ENCODE peak calls at places on chromosomes 5 and 9, in nine cellular contexts. M is RWPE1; N is MM.1S; P is CD8-positive, alpha-beta memory T cell; C is psoas muscle; E is neural progenitor cell; D is CD8-positive, alpha-beta T cell; Y is effector memory CD4-positive, alpha-beta T cell; J is tibial artery. Q is an unnamed sample.

GRCh38 chr5:16957305-16958165 is 21.4 kb upstream of the MYO10 start:
- DNase-seq in D (no peak), E (no peak), P (no peak), Y (no peak), M (peak; percentile 67), N (no peak), J (no peak), C (no peak), Q (no peak)

GRCh38 chr5:141508440-141508807 is 19.5 kb downstream of the PCDHGC5 start:
- DNase-seq in N (no peak), J (no peak), P (no peak), E (no peak), M (no peak), C (no peak), Y (no peak), D (no peak), Q (no peak)

GRCh38 chr5:171762016-171762415 is 23.6 kb upstream of the SMIM23 start:
- DNase-seq in P (no peak), N (no peak), E (no peak), C (no peak), Y (no peak), J (peak; percentile 29), M (no peak), D (no peak), Q (no peak)

GRCh38 chr9:111833941-111834340 is 39.2 kb upstream of the SHOC1 start:
- DNase-seq in M (no peak), C (no peak), P (no peak), Y (no peak), E (no peak), J (no peak), D (no peak), N (no peak), Q (no peak)

GRCh38 chr9:5557606-5558587 is 47.6 kb downstream of the PDCD1LG2 start:
- DNase-seq in M (no peak), D (peak; percentile 39), J (peak; percentile 79), Y (peak; percentile 51), N (peak; percentile 57), C (no peak), E (peak; percentile 9), P (peak; percentile 57), Q (no peak)

GRCh38 chr5:144309265-144309664 is 138.6 kb downstream of the KCTD16 start:
- DNase-seq in E (no peak), P (no peak), Y (no peak), D (no peak), J (no peak), C (no peak), N (no peak), M (no peak), Q (no peak)

GRCh38 chr9:129836342-129837007 is 1.2 kb downstream of the USP20 start:
- DNase-seq in N (no peak), P (peak; percentile 28), Y (no peak), M (no peak), D (no peak), J (no peak), E (peak; percentile 11), C (no peak), Q (no peak)

GRCh38 chr5:177457239-177458121 is 10.9 kb downstream of the PRR7 start:
- DNase-seq in Y (peak; percentile 33), M (peak; percentile 99), J (peak; percentile 94), P (peak; percentile 54), D (no peak), E (peak; percentile 99), N (peak; percentile 96), C (peak; percentile 90), Q (peak; percentile 61)

GRCh38 chr5:72846483-72846882 is 30.0 kb downstream of the TNPO1 start:
- DNase-seq in C (no peak), N (no peak), D (no peak), E (no peak), J (no peak), Y (no peak), P (no peak), M (no peak), Q (no peak)

GRCh38 chr5:139796061-139796806 is 626 bp downstream of the PSD2 start:
- DNase-seq in N (no peak), M (no peak), D (no peak), C (peak; percentile 48), E (peak; percentile 75), Y (no peak), J (no peak), P (no peak), Q (peak; percentile 20)

GRCh38 chr5:19855453-19855852 is 132.5 kb downstream of the CDH18 start:
- DNase-seq in J (no peak), D (no peak), N (no peak), E (no peak), C (no peak), Y (no peak), P (no peak), M (no peak), Q (no peak)

GRCh38 chr9:86788456-86788855 is 158.8 kb downstream of the GAS1 start:
- DNase-seq in P (no peak), C (no peak), E (no peak), Y (no peak), M (no peak), D (no peak), N (no peak), J (no peak), Q (no peak)

GRCh38 chr5:159091051-159091450 is 8.7 kb downstream of the EBF1 start:
- DNase-seq in D (no peak), M (no peak), Y (no peak), C (no peak), J (no peak), E (no peak), N (no peak), P (no peak), Q (no peak)

GRCh38 chr5:38551020-38552017 is 5.1 kb downstream of the LIFR start:
- DNase-seq in M (peak; percentile 46), J (no peak), P (no peak), E (peak; percentile 72), N (peak; percentile 33), D (no peak), C (no peak), Y (no peak), Q (no peak)

GRCh38 chr5:100517301-100517974 is 17.7 kb upstream of the FAM174A start:
- DNase-seq in Y (no peak), M (peak; percentile 34), P (no peak), E (no peak), J (no peak), N (peak; percentile 95), C (no peak), D (no peak), Q (peak; percentile 1)

GRCh38 chr5:32275421-32275765 is 37.3 kb downstream of the MTMR12 start:
- DNase-seq in M (no peak), E (no peak), Y (no peak), N (no peak), D (no peak), J (no peak), P (no peak), C (no peak), Q (no peak)
- H3K27ac ChIP-seq in M (no peak overlapping the region), E (no peak overlapping the region), Y (no peak overlapping the region), N (no peak overlapping the region), D (no peak overlapping the region), J (no peak overlapping the region), P (no peak overlapping the region), C (peak overlapping the region; percentile 69), Q (no peak overlapping the region)

GRCh38 chr9:131633491-131634031 is 88.2 kb downstream of the PRRT1B start:
- DNase-seq in N (no peak), P (no peak), J (no peak), D (no peak), C (no peak), M (peak; percentile 97), E (no peak), Y (no peak), Q (no peak)

GRCh38 chr9:131639771-131640437 is 94.6 kb downstream of the PRRT1B start:
- DNase-seq in M (peak; percentile 54), J (no peak), N (no peak), P (no peak), Y (no peak), C (no peak), D (no peak), E (peak; percentile 50), Q (no peak)

GRCh38 chr9:131635285-131635684 is 90.0 kb downstream of the PRRT1B start:
- DNase-seq in E (peak; percentile 26), M (peak; percentile 99), D (peak; percentile 57), Y (peak; percentile 75), P (peak; percentile 50), C (peak; percentile 84), J (peak; percentile 93), N (no peak), Q (no peak)

GRCh38 chr9:131635912-131636311 is 90.6 kb downstream of the PRRT1B start:
- DNase-seq in P (no peak), Y (no peak), M (no peak), N (no peak), C (no peak), J (no peak), D (no peak), E (no peak), Q (no peak)

GRCh38 chr9:131636593-131636992 is 91.3 kb downstream of the PRRT1B start:
- DNase-seq in M (no peak), Y (no peak), C (no peak), E (no peak), N (no peak), P (no peak), D (no peak), J (no peak), Q (no peak)
- H3K27ac ChIP-seq in M (peak overlapping the region; percentile 64), Y (peak overlapping the region; percentile 76), C (peak overlapping the region; percentile 72), E (no peak overlapping the region), N (no peak overlapping the region), P (peak overlapping the region; percentile 55), D (no peak overlapping the region), J (no peak overlapping the region), Q (no peak overlapping the region)

DNA sequence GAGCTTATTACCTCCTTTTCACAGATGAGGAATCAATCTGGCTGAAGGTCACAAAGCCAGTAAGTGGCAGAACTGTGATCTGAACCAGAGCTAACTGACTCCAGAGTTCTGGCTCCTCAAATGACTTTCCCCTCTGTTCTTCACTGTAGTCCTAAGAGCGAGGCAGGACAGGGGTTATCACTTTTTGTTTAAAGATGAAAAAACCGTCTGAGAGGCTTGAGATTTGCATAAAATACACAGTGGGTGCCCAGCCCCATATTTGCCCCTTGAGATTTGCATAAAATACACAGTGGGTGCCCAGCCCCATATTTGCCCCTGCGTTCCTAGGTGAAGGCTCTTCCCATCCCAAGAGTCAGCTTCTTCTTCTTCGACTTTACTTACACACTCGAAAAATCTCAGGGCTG is 667 bp downstream of the FBXO10 start:
- DNase-seq in P (no peak), Y (no peak), J (no peak), C (no peak), M (no peak), E (peak; percentile 51), N (peak; percentile 27), D (no peak), Q (no peak)
- H3K27ac ChIP-seq in P (no peak overlapping the region), Y (no peak overlapping the region), J (peak overlapping the region; percentile 89), C (peak overlapping the region; percentile 98), M (peak overlapping the region; percentile 76), E (peak overlapping the region; percentile 7), N (peak overlapping the region; percentile 39), D (no peak overlapping the region), Q (peak overlapping the region; percentile 79)

DNA sequence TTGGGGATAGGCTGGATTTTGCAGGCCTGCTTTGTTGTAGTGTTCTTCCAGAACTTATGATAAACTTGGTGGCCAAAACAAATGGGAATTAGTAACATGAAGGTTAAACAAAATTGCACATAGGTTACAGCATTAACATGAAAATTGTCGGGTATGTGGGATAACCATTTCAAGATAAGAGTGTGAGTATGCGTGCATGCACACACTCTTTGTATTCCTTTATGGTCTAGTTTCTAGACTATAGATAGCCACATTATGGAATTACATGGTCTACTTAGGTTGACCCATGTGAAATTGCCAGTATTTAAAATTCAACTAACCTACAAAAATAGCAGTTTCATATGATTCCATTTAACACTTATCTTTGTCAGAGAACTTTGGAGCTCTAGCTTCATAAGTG is 1.4 kb downstream of the HMGCR start:
- DNase-seq in Y (no peak), M (no peak), J (no peak), E (no peak), N (no peak), D (no peak), C (no peak), P (no peak), Q (no peak)
- H3K27ac ChIP-seq in Y (no peak overlapping the region), M (no peak overlapping the region), J (no peak overlapping the region), E (peak overlapping the region; percentile 93), N (no peak overlapping the region), D (peak overlapping the region; percentile 87), C (no peak overlapping the region), P (peak overlapping the region; percentile 90), Q (no peak overlapping the region)

Q was measured in substantia nigra.